ENCODE peak calls at places on chromosomes 4 and X, in four cellular contexts. J is NCI-H2029, I is amniotic epithelial cell, V is GM03348. O is an unnamed sample.

GRCh38 chr4:145041378-145041777 is 56.6 kb downstream of the ANAPC10 start:
- DNase-seq in J (no peak), I (no peak), V (no peak), O (no peak)

GRCh38 chr4:140090215-140090731 is 63.7 kb downstream of the MAML3 start:
- DNase-seq in J (no peak), I (peak; percentile 91), V (no peak), O (no peak)

GRCh38 chr4:59598233-59598618 is 1601.9 kb upstream of the ADGRL3 start:
- DNase-seq in J (no peak), I (no peak), V (no peak), O (no peak)

GRCh38 chr4:107854326-107855030 is 29.7 kb downstream of the SGMS2 start:
- DNase-seq in J (no peak), I (peak; percentile 76), V (peak; percentile 57), O (peak; percentile 79)

GRCh38 chrX:83185010-83185409 is 323.1 kb upstream of the POU3F4 start:
- DNase-seq in J (no peak), I (no peak), V (no peak), O (no peak)

GRCh38 chr4:26731342-26731741 is 129.3 kb upstream of the STIM2 start:
- DNase-seq in J (no peak), I (no peak), V (peak; percentile 5), O (no peak)

GRCh38 chrX:136310411-136310810 is 9.6 kb downstream of the ADGRG4 start:
- DNase-seq in J (no peak), I (peak; percentile 46), V (no peak), O (peak; percentile 29)

GRCh38 chr4:141913928-141914327 is 277.5 kb downstream of the IL15 start:
- DNase-seq in J (no peak), I (peak; percentile 42), V (peak; percentile 12), O (peak; percentile 57)

GRCh38 chr4:172578712-172579111 is 589.9 kb upstream of the GALNT7 start:
- DNase-seq in J (no peak), I (peak; percentile 9), V (no peak), O (no peak)